ENCODE peak calls at places on chromosomes 6 and 20, in six cellular contexts. M is IMR-90; Q is caudate nucleus; P is CD4-positive, alpha-beta T cell; G is fibroblast of lung; F is heart right ventricle. T is an unnamed sample.

GRCh38 chr6:99521557-99522286 is 6.5 kb upstream of the USP45 start:
- DNase-seq in M (peak; percentile 75), Q (no peak), P (no peak), G (peak; percentile 64), F (no peak), T (peak; percentile 38)

GRCh38 chr6:106287215-106287614 is 38.3 kb downstream of the ATG5 start:
- DNase-seq in M (no peak), Q (no peak), P (no peak), G (peak; percentile 31), F (no peak), T (no peak)

GRCh38 chr20:58017237-58017969 is 211.1 kb downstream of the ANKRD60 start:
- DNase-seq in M (peak; percentile 1), Q (peak; percentile 77), P (no peak), G (peak; percentile 89), F (no peak), T (no peak)

GRCh38 chr6:134795696-134796095 is 154.2 kb downstream of the ALDH8A1 start:
- DNase-seq in M (no peak), Q (no peak), P (no peak), G (peak; percentile 57), F (peak; percentile 6), T (no peak)

GRCh38 chr6:54737247-54737646 is 109.3 kb upstream of the FAM83B start:
- DNase-seq in M (no peak), Q (no peak), P (no peak), G (no peak), F (no peak), T (no peak)

GRCh38 chr20:58224097-58224496 is 4.4 kb downstream of the ANKRD60 start:
- DNase-seq in M (no peak), Q (no peak), P (no peak), G (no peak), F (no peak), T (no peak)

GRCh38 chr20:17612287-17612974 is 42.6 kb downstream of the DSTN start:
- DNase-seq in M (peak; percentile 50), Q (no peak), P (no peak), G (peak; percentile 57), F (no peak), T (no peak)

GRCh38 chr6:159311618-159312017 is 142.4 kb downstream of the FNDC1 start:
- DNase-seq in M (no peak), Q (no peak), P (no peak), G (peak; percentile 14), F (no peak), T (no peak)

GRCh38 chr20:22106308-22106938 is 401.0 kb downstream of the PAX1 start:
- DNase-seq in M (no peak), Q (no peak), P (no peak), G (no peak), F (no peak), T (no peak)

GRCh38 chr6:32047855-32048766 is 9.9 kb downstream of the CYP21A2 start:
- DNase-seq in M (peak; percentile 30), Q (no peak), P (peak; percentile 65), G (no peak), F (peak; percentile 64), T (peak; percentile 77)

GRCh38 chr6:12324096-12324495 is 33.9 kb downstream of the EDN1 start:
- DNase-seq in M (peak; percentile 52), Q (no peak), P (no peak), G (peak; percentile 90), F (no peak), T (no peak)

GRCh38 chr20:45685896-45686295 is 15.9 kb upstream of the WFDC11 start:
- DNase-seq in M (no peak), Q (no peak), P (no peak), G (no peak), F (no peak), T (no peak)

GRCh38 chr20:24765316-24766142 is 183.5 kb upstream of the CST7 start:
- DNase-seq in M (no peak), Q (no peak), P (no peak), G (no peak), F (no peak), T (no peak)

GRCh38 chr6:126661646-126662045 is 321.7 kb downstream of the CENPW start:
- DNase-seq in M (peak; percentile 87), Q (no peak), P (no peak), G (peak; percentile 77), F (no peak), T (no peak)

GRCh38 chr20:53981130-53981529 is 89.3 kb downstream of the BCAS1 start:
- DNase-seq in M (no peak), Q (no peak), P (no peak), G (no peak), F (no peak), T (no peak)
- H3K27ac ChIP-seq in M (no peak overlapping the region), Q (no peak overlapping the region), P (no peak overlapping the region), G (no peak overlapping the region), F (no peak overlapping the region), T (no peak overlapping the region)

GRCh38 chr6:96980142-96980541 is 55.6 kb downstream of the KLHL32 start:
- DNase-seq in M (no peak), Q (no peak), P (no peak), G (no peak), F (no peak), T (no peak)

GRCh38 chr6:96975848-96976247 is 51.3 kb downstream of the KLHL32 start:
- DNase-seq in M (no peak), Q (no peak), P (no peak), G (no peak), F (no peak), T (no peak)
- H3K27ac ChIP-seq in M (no peak overlapping the region), Q (no peak overlapping the region), P (no peak overlapping the region), G (no peak overlapping the region), F (no peak overlapping the region), T (no peak overlapping the region)

GRCh38 chr6:7909323-7910276 is 988 bp downstream of the TXNDC5 start:
- DNase-seq in M (peak; percentile 27), Q (no peak), P (no peak), G (peak; percentile 48), F (peak; percentile 56), T (no peak)

GRCh38 chr6:7912024-7912423 is 1.4 kb upstream of the TXNDC5 start:
- DNase-seq in M (no peak), Q (no peak), P (no peak), G (no peak), F (no peak), T (no peak)

GRCh38 chr6:7910298-7910653 is 312 bp downstream of the TXNDC5 start:
- DNase-seq in M (no peak), Q (no peak), P (no peak), G (no peak), F (no peak), T (no peak)

GRCh38 chr6:7911345-7911725 is 747 bp upstream of the TXNDC5 start:
- DNase-seq in M (no peak), Q (no peak), P (no peak), G (no peak), F (no peak), T (no peak)

DNA sequence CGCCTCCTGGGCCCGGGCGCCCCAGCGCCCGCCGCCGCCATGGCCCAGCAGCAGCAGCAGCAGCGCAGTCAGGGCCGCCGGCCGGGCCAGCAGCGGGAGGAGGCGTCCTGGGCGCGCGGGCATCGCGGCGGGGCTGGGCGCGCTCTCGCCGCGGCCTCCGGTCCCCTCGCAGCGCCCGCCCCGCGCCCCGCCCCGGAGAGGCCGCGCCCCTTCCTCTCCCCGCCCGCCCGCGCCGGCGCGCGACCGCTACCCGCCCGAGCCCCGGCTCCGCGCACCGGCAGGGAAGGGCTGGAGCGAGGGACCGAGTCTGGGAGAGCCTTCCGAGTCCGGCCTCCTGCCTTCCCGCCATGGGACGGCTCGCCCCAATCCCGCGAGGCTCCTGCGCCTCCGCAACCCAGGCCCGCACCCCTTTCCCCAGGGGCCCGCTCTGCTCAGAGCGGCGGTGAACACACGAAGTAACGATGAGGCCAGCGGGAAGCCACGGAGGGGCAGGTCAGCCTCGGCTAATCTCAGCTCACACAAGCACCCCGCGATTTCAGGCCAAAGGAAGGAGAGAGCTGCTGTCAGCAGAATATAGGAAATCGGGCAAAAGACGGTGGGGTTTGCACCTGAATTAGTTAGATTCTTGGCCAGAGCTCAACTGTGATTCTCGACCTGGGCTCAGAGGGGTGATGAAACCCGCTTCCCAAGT is at the start of gene TXNDC5:
- DNase-seq in M (peak; percentile 62), Q (peak; percentile 66), P (peak; percentile 46), G (peak; percentile 68), F (peak; percentile 83), T (peak; percentile 64)
- H3K27ac ChIP-seq in M (peak within 1 kb of the TSS; percentile 81), Q (peak within 1 kb of the TSS; percentile 88), P (no peak within 1 kb of the TSS), G (peak within 1 kb of the TSS; percentile 78), F (peak within 1 kb of the TSS; percentile 85), T (peak within 1 kb of the TSS; percentile 84)

DNA sequence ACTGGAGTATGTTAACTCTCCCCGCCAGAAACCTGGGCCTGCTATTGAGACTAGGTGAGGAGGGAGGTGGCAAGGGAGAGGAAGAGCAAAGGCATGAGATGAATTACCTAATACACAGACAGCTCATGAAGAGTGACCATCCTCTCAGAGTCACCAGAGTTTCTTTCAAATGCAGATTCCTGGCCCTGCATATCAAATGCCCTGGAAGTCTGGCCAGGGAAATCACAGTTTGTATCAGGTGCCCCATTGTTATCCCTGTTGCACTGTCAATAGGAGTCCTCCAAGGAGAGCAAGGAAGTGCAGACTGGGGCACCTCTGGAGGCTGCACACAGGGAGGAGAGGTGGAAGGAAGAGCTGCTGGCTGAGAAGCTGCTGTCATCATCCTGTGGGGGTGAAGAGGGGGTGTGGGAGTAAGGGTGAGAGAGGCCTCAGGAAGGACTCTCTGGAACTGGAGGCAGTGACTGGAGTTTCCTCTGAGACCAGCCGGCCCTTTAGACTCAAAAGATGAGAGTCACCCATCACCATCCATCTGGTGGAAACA is 267.9 kb downstream of the UST start:
- DNase-seq in M (peak; percentile 74), Q (no peak), P (no peak), G (peak; percentile 55), F (no peak), T (no peak)
- H3K27ac ChIP-seq in M (peak overlapping the region; percentile 75), Q (no peak overlapping the region), P (no peak overlapping the region), G (peak overlapping the region; percentile 30), F (no peak overlapping the region), T (no peak overlapping the region)

DNA sequence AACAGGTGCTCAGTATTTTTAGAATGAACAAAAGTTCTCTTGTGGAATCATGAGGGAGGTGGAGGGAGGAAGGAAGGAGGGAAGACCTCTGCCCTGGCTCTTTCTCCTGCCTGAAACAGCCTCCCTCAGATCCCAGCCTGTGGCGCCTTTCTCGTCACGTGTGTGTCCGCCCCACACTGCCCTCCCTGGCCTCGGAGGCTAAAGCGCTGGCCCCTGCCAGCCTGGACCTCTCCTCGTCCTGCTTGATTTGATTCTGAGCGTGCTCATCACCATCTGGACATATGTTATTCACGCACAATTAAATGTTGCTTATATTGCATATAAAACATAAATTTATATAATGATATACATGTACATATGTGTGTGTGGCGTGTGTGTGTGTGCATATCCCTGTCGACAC is 41.0 kb downstream of the PHACTR3 start:
- DNase-seq in M (no peak), Q (no peak), P (no peak), G (no peak), F (no peak), T (no peak)
- H3K27ac ChIP-seq in M (no peak overlapping the region), Q (peak overlapping the region; percentile 93), P (no peak overlapping the region), G (no peak overlapping the region), F (no peak overlapping the region), T (no peak overlapping the region)

GRCh38 chr6:44000164-44000842 is 126.9 kb downstream of the MRPL14 start:
- DNase-seq in M (peak; percentile 25), Q (no peak), P (no peak), G (peak; percentile 32), F (no peak), T (no peak)
- H3K27ac ChIP-seq in M (no peak overlapping the region), Q (no peak overlapping the region), P (no peak overlapping the region), G (peak overlapping the region; percentile 8), F (no peak overlapping the region), T (no peak overlapping the region)